ENCODE peak calls at places on chromosomes 13 and 19, in six cellular contexts. K is heart left ventricle; L is AML-193; V is psoas muscle; D is mesenchymal stem cell; I is activated naive CD4-positive, alpha-beta T cell. J is an unnamed sample.

GRCh38 chr13:61029064-61029463 is 386.6 kb downstream of the PCDH20 start:
- DNase-seq in K (no peak), L (no peak), V (no peak), D (no peak), I (no peak), J (no peak)

GRCh38 chr13:72696590-72696989 is 30.8 kb downstream of the MZT1 start:
- DNase-seq in K (no peak), L (peak; percentile 50), V (no peak), D (peak; percentile 18), I (no peak), J (no peak)

GRCh38 chr19:43132696-43133095 is 50.2 kb upstream of the PSG2 start:
- DNase-seq in K (no peak), L (no peak), V (no peak), D (no peak), I (no peak), J (no peak)

GRCh38 chr13:59425211-59425721 is 738.5 kb downstream of the DIAPH3 start:
- DNase-seq in K (no peak), L (no peak), V (no peak), D (peak; percentile 15), I (no peak), J (no peak)

GRCh38 chr13:27792393-27793218 is at the start of gene GSX1:
- DNase-seq in K (peak; percentile 55), L (no peak), V (peak; percentile 51), D (peak; percentile 73), I (no peak), J (peak; percentile 3)

GRCh38 chr19:8476524-8476923 is 25.9 kb downstream of the PRAM1 start:
- DNase-seq in K (no peak), L (no peak), V (no peak), D (no peak), I (no peak), J (no peak)

GRCh38 chr19:17847538-17848366 is at the start of gene JAK3:
- DNase-seq in K (peak; percentile 67), L (no peak), V (peak; percentile 58), D (peak; percentile 69), I (peak; percentile 82), J (peak; percentile 87)

GRCh38 chr13:20550799-20551198 is 16.2 kb upstream of the IFT88 start:
- DNase-seq in K (no peak), L (peak; percentile 17), V (no peak), D (no peak), I (no peak), J (no peak)

GRCh38 chr19:38729653-38730469 is 14.4 kb downstream of the CAPN12 start:
- DNase-seq in K (peak; percentile 58), L (peak; percentile 45), V (peak; percentile 78), D (peak; percentile 70), I (peak; percentile 72), J (peak; percentile 85)

GRCh38 chr19:44757057-44757734 is 8.7 kb downstream of the BCL3 start:
- DNase-seq in K (peak; percentile 80), L (no peak), V (peak; percentile 80), D (peak; percentile 85), I (no peak), J (no peak)

GRCh38 chr13:113302940-113303339 is 5.9 kb downstream of the LAMP1 start:
- DNase-seq in K (no peak), L (no peak), V (no peak), D (no peak), I (no peak), J (no peak)